ENCODE peak calls at places on chromosomes 1 and 21, in four cellular contexts. U is MM.1S, S is fibroblast of lung, T is epithelial cell of esophagus. D is an unnamed sample.

GRCh38 chr21:45264919-45265515 is 22.7 kb downstream of the POFUT2 start:
- DNase-seq in U (no peak), S (no peak), T (no peak), D (no peak)

GRCh38 chr21:29529139-29529538 is 230.4 kb downstream of the BACH1 start:
- DNase-seq in U (no peak), S (no peak), T (no peak), D (no peak)

GRCh38 chr1:20356850-20357459 is 66.3 kb downstream of the VWA5B1 start:
- DNase-seq in U (no peak), S (no peak), T (peak; percentile 66), D (no peak)

GRCh38 chr1:207024202-207025143 is 8.1 kb downstream of the C1orf116 start:
- DNase-seq in U (no peak), S (no peak), T (peak; percentile 33), D (no peak)

GRCh38 chr1:66917476-66917875 is 7.2 kb downstream of the DNAI4 start:
- DNase-seq in U (no peak), S (no peak), T (no peak), D (no peak)

GRCh38 chr1:156480411-156481192 is 20.0 kb downstream of the MEF2D start:
- DNase-seq in U (peak; percentile 64), S (no peak), T (peak; percentile 56), D (peak; percentile 60)

GRCh38 chr21:39180429-39181019 is 2.7 kb downstream of the PSMG1 start:
- DNase-seq in U (peak; percentile 40), S (no peak), T (peak; percentile 19), D (peak; percentile 34)

GRCh38 chr1:176790771-176791170 is 327.8 kb downstream of the PAPPA2 start:
- DNase-seq in U (no peak), S (no peak), T (no peak), D (no peak)

GRCh38 chr1:189619682-189620332 is 857.9 kb downstream of the BRINP3 start:
- DNase-seq in U (no peak), S (peak; percentile 86), T (peak; percentile 98), D (no peak)

GRCh38 chr1:172286629-172287076 is 133.8 kb upstream of the C1orf105 start:
- DNase-seq in U (no peak), S (peak; percentile 94), T (peak; percentile 57), D (no peak)

GRCh38 chr1:15311886-15312285 is 64.9 kb downstream of the FHAD1 start:
- DNase-seq in U (no peak), S (peak; percentile 12), T (no peak), D (no peak)

GRCh38 chr1:13699510-13699909 is 478 bp upstream of the PRDM2 start:
- DNase-seq in U (no peak), S (peak; percentile 20), T (peak; percentile 33), D (no peak)

GRCh38 chr1:174789399-174789798 is 210.3 kb upstream of the CACYBP start:
- DNase-seq in U (peak; percentile 70), S (peak; percentile 39), T (peak; percentile 30), D (no peak)

GRCh38 chr1:81967957-81968356 is 167.2 kb downstream of the ADGRL2 start:
- DNase-seq in U (no peak), S (no peak), T (no peak), D (no peak)

GRCh38 chr1:112544011-112544688 is 35.4 kb downstream of the WNT2B start:
- DNase-seq in U (no peak), S (peak; percentile 93), T (peak; percentile 91), D (no peak)

GRCh38 chr1:25038699-25039098 is 108.6 kb upstream of the RUNX3 start:
- DNase-seq in U (no peak), S (no peak), T (no peak), D (no peak)

GRCh38 chr1:107575226-107575625 is 389.8 kb downstream of the VAV3 start:
- DNase-seq in U (no peak), S (no peak), T (no peak), D (no peak)

GRCh38 chr1:228164561-228165371 is 838 bp upstream of the IBA57 start:
- DNase-seq in U (no peak), S (no peak), T (no peak), D (no peak)

GRCh38 chr1:161427733-161428516 is 60.2 kb upstream of the CFAP126 start:
- DNase-seq in U (no peak), S (peak; percentile 65), T (peak; percentile 65), D (no peak)

GRCh38 chr1:103106426-103107321 is 1.6 kb downstream of the COL11A1 start:
- DNase-seq in U (peak; percentile 33), S (peak; percentile 46), T (peak; percentile 60), D (peak; percentile 6)

GRCh38 chr1:168696125-168696524 is 32.9 kb downstream of the DPT start:
- DNase-seq in U (no peak), S (peak; percentile 24), T (no peak), D (no peak)

GRCh38 chr1:200960236-200960947 is 63.1 kb downstream of the KIF21B start:
- DNase-seq in U (no peak), S (no peak), T (no peak), D (no peak)

GRCh38 chr1:18883636-18884418 is 18.5 kb downstream of the ALDH4A1 start:
- DNase-seq in U (peak; percentile 40), S (peak; percentile 63), T (peak; percentile 78), D (peak; percentile 44)

GRCh38 chr1:1345384-1345783 is 3.8 kb downstream of the DVL1 start:
- DNase-seq in U (no peak), S (no peak), T (no peak), D (no peak)
- H3K4me3 ChIP-seq in U (no peak overlapping the region), S (no peak overlapping the region), T (peak overlapping the region; percentile 37), D (no peak overlapping the region)

GRCh38 chr1:231757101-231757404 is 130.5 kb downstream of the DISC1 start:
- DNase-seq in U (no peak), S (no peak), T (no peak), D (no peak)

GRCh38 chr1:231751624-231751897 is 125.0 kb downstream of the DISC1 start:
- DNase-seq in U (no peak), S (no peak), T (no peak), D (no peak)

GRCh38 chr1:231750818-231751623 is 124.4 kb downstream of the DISC1 start:
- DNase-seq in U (peak; percentile 29), S (no peak), T (no peak), D (no peak)

GRCh38 chr1:231750296-231750695 is 123.7 kb downstream of the DISC1 start:
- DNase-seq in U (no peak), S (no peak), T (no peak), D (no peak)

GRCh38 chr1:231753313-231753712 is 126.7 kb downstream of the DISC1 start:
- DNase-seq in U (no peak), S (no peak), T (no peak), D (no peak)
- H3K4me3 ChIP-seq in U (no peak overlapping the region), S (no peak overlapping the region), T (no peak overlapping the region), D (no peak overlapping the region)

DNA sequence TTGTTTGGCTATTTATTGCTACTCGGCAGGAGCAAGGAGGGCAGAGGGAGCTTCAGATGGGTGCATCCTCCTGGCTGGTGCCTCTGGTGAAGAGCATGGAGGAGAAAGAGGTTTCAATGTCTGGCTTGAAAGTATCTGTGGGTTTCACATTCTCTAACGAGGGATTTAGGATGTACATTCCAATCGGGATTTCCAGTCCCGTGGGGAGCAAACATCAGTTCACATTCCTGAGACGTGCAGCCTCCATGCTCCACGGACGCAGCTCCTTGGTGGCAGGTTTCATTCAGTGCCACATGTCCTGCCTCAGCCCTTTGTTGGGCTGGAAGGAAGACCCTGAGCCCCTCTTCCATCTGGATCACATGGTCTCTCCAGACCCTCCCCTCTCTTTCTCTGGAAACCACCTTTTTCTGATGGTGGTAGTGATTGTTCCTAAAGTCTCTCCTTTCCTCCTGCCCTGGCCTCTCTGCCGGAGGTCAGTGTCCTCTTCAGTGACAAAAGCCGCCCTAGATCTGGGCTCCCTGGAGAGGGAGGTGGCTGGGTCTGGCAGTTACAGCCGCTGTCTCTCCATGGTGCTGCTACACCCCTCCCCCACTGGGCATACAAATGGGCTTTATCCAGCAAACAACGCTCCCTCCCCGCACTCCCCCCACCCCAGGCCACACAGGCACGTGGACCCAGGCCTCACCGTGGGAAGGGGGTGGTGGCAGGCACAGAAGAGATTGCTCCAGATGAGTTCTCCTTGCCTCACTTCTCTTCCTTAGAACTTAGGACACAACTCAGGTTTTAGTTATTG is 829 bp upstream of the CA14 start:
- DNase-seq in U (no peak), S (no peak), T (no peak), D (no peak)
- H3K4me3 ChIP-seq in U (no peak overlapping the region), S (no peak overlapping the region), T (no peak overlapping the region), D (no peak overlapping the region)

DNA sequence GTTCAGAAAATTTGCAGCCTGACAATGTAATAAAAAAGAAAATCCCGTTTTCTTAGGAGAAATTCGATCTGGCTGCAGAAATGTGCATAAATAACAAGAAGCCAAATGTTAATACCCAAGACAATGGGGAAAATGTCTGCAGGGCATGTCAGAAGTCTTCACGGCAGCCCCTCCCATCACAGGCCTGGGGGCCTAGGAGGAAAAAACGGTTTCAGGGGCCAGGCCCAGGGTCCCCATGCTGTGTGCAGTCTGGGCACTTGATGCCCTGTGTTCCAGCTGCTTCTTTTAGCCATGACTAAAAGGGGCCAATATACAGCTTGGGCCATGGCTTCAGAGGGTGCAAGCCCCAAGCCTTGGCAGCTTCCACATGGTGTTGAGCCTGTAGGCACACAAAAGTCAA is 6.5 kb upstream of the PRDX6 start:
- DNase-seq in U (no peak), S (no peak), T (no peak), D (no peak)
- H3K4me3 ChIP-seq in U (no peak overlapping the region), S (no peak overlapping the region), T (no peak overlapping the region), D (no peak overlapping the region)

D was measured in Jurkat, Clone E6-1.